ENCODE peak calls at places on chromosomes 12 and 14, in five cellular contexts. One of them, this sample, is unnamed.

GRCh38 chr14:96095581-96096476 is 56.7 kb downstream of the C14orf132 start:
- DNase-seq in K562: no peak
- DNase-seq in endothelial cell of umbilical vein: no peak
- DNase-seq in A549: peak; percentile 56
- DNase-seq in HepG2: peak; percentile 55
- DNase-seq in this sample: no peak

GRCh38 chr14:33525626-33526025 is 425.2 kb downstream of the EGLN3 start:
- DNase-seq in A549: no peak
- DNase-seq in HepG2: no peak
- DNase-seq in K562: no peak
- DNase-seq in endothelial cell of umbilical vein: peak; percentile 64
- DNase-seq in this sample: no peak

GRCh38 chr14:29724991-29725390 is 202.7 kb downstream of the PRKD1 start:
- DNase-seq in endothelial cell of umbilical vein: no peak
- DNase-seq in A549: no peak
- DNase-seq in K562: no peak
- DNase-seq in HepG2: no peak
- DNase-seq in this sample: no peak

GRCh38 chr12:128807161-128807724 is 16.5 kb downstream of the SLC15A4 start:
- DNase-seq in K562: no peak
- DNase-seq in HepG2: no peak
- DNase-seq in A549: no peak
- DNase-seq in endothelial cell of umbilical vein: no peak
- DNase-seq in this sample: no peak

GRCh38 chr12:94150483-94151225 is 2.3 kb downstream of the PLXNC1 start:
- DNase-seq in K562: no peak
- DNase-seq in A549: no peak
- DNase-seq in HepG2: no peak
- DNase-seq in endothelial cell of umbilical vein: no peak
- DNase-seq in this sample: peak; percentile 86

GRCh38 chr14:98952595-98953325 is 319.2 kb downstream of the BCL11B start:
- DNase-seq in HepG2: no peak
- DNase-seq in K562: no peak
- DNase-seq in endothelial cell of umbilical vein: no peak
- DNase-seq in A549: peak; percentile 70
- DNase-seq in this sample: peak; percentile 53

GRCh38 chr12:28222081-28222700 is 31.9 kb downstream of the CCDC91 start:
- DNase-seq in HepG2: no peak
- DNase-seq in endothelial cell of umbilical vein: no peak
- DNase-seq in K562: no peak
- DNase-seq in A549: no peak
- DNase-seq in this sample: no peak

GRCh38 chr12:29427964-29428363 is 47.0 kb upstream of the ERGIC2 start:
- DNase-seq in A549: no peak
- DNase-seq in HepG2: peak; percentile 10
- DNase-seq in endothelial cell of umbilical vein: no peak
- DNase-seq in K562: peak; percentile 17
- DNase-seq in this sample: peak; percentile 95

GRCh38 chr12:124195226-124195938 is 99.5 kb upstream of the RFLNA start:
- DNase-seq in HepG2: no peak
- DNase-seq in endothelial cell of umbilical vein: no peak
- DNase-seq in A549: no peak
- DNase-seq in K562: no peak
- DNase-seq in this sample: no peak

GRCh38 chr12:12072064-12072760 is 1.5 kb downstream of the BCL2L14 start:
- DNase-seq in endothelial cell of umbilical vein: no peak
- DNase-seq in A549: no peak
- DNase-seq in HepG2: peak; percentile 38
- DNase-seq in K562: no peak
- DNase-seq in this sample: no peak

GRCh38 chr12:25155031-25155576 is 39.9 kb downstream of the DNAI7 start:
- DNase-seq in HepG2: peak; percentile 16
- DNase-seq in endothelial cell of umbilical vein: peak; percentile 43
- DNase-seq in A549: peak; percentile 36
- DNase-seq in K562: peak; percentile 11
- DNase-seq in this sample: peak; percentile 65

GRCh38 chr12:26277511-26278246 is 82.3 kb downstream of the SSPN start:
- DNase-seq in endothelial cell of umbilical vein: no peak
- DNase-seq in HepG2: no peak
- DNase-seq in K562: no peak
- DNase-seq in A549: no peak
- DNase-seq in this sample: peak; percentile 51

GRCh38 chr14:69696633-69697557 is 70.0 kb upstream of the SRSF5 start:
- DNase-seq in HepG2: no peak
- DNase-seq in endothelial cell of umbilical vein: no peak
- DNase-seq in K562: peak; percentile 45
- DNase-seq in A549: no peak
- DNase-seq in this sample: no peak

GRCh38 chr14:104967414-104968152 is 10.6 kb downstream of the AHNAK2 start:
- DNase-seq in endothelial cell of umbilical vein: peak; percentile 87
- DNase-seq in K562: no peak
- DNase-seq in HepG2: no peak
- DNase-seq in A549: no peak
- DNase-seq in this sample: no peak
- TF ChIP-seq MAX in endothelial cell of umbilical vein: no peak
- TF ChIP-seq MAX in K562: no peak
- TF ChIP-seq MAX in HepG2: no peak
- TF ChIP-seq MAX in A549: peak; percentile 15
- TF ChIP-seq MAX in this sample: no peak

GRCh38 chr14:102930138-102930752 is 7.8 kb downstream of the AMN start:
- DNase-seq in endothelial cell of umbilical vein: no peak
- DNase-seq in A549: no peak
- DNase-seq in K562: no peak
- DNase-seq in HepG2: no peak
- DNase-seq in this sample: no peak
- TF ChIP-seq MYC in endothelial cell of umbilical vein: no peak
- TF ChIP-seq MYC in A549: no peak
- TF ChIP-seq MYC in K562: no peak
- TF ChIP-seq MYC in HepG2: no peak
- TF ChIP-seq MYC in this sample: no peak

GRCh38 chr12:15163577-15163976 is 57.6 kb downstream of the RERG start:
- DNase-seq in A549: no peak
- DNase-seq in K562: no peak
- DNase-seq in HepG2: no peak
- DNase-seq in endothelial cell of umbilical vein: no peak
- DNase-seq in this sample: no peak
- H3K4me3 ChIP-seq in A549: no peak overlapping the region
- H3K4me3 ChIP-seq in K562: no peak overlapping the region
- H3K4me3 ChIP-seq in HepG2: no peak overlapping the region
- H3K4me3 ChIP-seq in endothelial cell of umbilical vein: no peak overlapping the region
- H3K4me3 ChIP-seq in this sample: no peak overlapping the region

GRCh38 chr14:53032161-53032803 is 81.4 kb upstream of the FERMT2 start:
- DNase-seq in endothelial cell of umbilical vein: peak; percentile 7
- DNase-seq in K562: no peak
- DNase-seq in A549: no peak
- DNase-seq in HepG2: peak; percentile 69
- DNase-seq in this sample: no peak
- TF ChIP-seq MAX in endothelial cell of umbilical vein: no peak
- TF ChIP-seq MAX in K562: no peak
- TF ChIP-seq MAX in A549: no peak
- TF ChIP-seq MAX in HepG2: no peak
- TF ChIP-seq MAX in this sample: no peak

GRCh38 chr12:3947781-3948180 is 74.6 kb upstream of the PARP11 start:
- DNase-seq in HepG2: no peak
- DNase-seq in endothelial cell of umbilical vein: no peak
- DNase-seq in A549: no peak
- DNase-seq in K562: no peak
- DNase-seq in this sample: no peak

GRCh38 chr12:3945671-3946070 is 72.5 kb upstream of the PARP11 start:
- DNase-seq in A549: no peak
- DNase-seq in HepG2: no peak
- DNase-seq in K562: no peak
- DNase-seq in endothelial cell of umbilical vein: no peak
- DNase-seq in this sample: no peak

DNA sequence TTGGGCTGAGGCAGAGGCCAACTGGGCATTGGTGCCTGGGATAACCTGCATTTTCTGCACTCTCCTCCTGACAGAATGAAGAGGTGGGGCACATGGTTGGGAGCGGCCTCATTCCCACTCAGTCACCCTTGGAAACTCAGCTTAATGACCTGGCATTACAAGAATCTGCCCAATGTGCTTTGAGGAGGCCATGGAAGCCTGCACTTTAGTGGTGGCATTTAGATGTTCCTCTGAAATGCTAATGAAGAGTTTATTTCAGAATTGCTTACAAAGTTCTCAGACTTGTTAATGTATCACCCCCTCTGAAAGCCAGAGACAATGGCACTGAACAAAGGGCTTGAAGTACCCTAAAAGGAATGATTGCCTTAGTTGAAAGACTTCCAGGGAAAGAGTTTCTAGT is 71.4 kb upstream of the PARP11 start:
- DNase-seq in HepG2: no peak
- DNase-seq in K562: no peak
- DNase-seq in endothelial cell of umbilical vein: no peak
- DNase-seq in A549: no peak
- DNase-seq in this sample: no peak
- TF ChIP-seq MYC in HepG2: no peak
- TF ChIP-seq MYC in K562: no peak
- TF ChIP-seq MYC in endothelial cell of umbilical vein: no peak
- TF ChIP-seq MYC in A549: no peak
- TF ChIP-seq MYC in this sample: no peak

DNA sequence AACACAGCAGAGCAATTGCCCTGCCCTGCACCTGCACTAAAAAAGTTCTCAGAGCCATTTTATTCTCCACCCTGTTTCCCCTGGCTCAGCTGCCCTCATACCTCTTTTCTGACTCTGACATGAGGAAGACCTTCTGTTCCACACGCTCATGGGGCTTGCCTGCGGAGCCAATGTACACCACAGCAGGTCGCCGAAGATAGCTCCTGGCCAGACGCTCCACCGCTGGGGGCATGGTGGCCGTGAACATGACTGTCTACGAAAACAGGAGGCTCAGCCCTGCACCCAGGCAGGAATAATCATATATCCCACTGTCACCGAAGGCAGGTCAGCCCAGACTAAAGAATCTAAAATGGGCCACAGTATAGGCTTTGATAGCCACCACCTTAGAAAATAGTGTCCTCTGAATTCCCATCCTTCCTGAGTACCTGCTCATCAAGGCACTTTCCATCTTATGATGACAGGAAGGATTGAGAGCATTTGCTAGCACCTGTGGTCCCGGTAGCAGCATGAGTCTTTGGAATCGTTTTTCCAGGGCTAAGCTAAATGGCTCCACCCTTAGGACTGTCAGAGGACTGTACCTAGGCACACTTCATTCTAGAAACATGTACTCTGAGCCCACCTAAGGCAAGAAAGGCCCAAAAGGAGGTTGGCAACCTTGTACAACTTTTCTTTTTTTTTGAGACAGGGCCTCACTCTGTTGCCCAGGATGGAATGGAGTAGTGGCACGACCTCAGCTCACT is 14.2 kb downstream of the CACNB3 start:
- DNase-seq in HepG2: no peak
- DNase-seq in A549: no peak
- DNase-seq in K562: peak; percentile 50
- DNase-seq in endothelial cell of umbilical vein: no peak
- DNase-seq in this sample: no peak
- H3K4me3 ChIP-seq in HepG2: no peak overlapping the region
- H3K4me3 ChIP-seq in A549: no peak overlapping the region
- H3K4me3 ChIP-seq in K562: no peak overlapping the region
- H3K4me3 ChIP-seq in endothelial cell of umbilical vein: no peak overlapping the region
- H3K4me3 ChIP-seq in this sample: no peak overlapping the region

This sample was measured in NB4.